ENCODE peak calls at places on chromosomes 6 and 20, in eight cellular contexts. One of them, this sample, is unnamed.

GRCh38 chr20:45347936-45348809 is at the start of gene SDC4:
- DNase-seq in naive thymus-derived CD4-positive, alpha-beta T cell: no peak
- DNase-seq in pancreas: peak; percentile 72
- DNase-seq in right lobe of liver: peak; percentile 81
- DNase-seq in right atrium auricular region: peak; percentile 70
- DNase-seq in tibial nerve: no peak
- DNase-seq in endodermal cell: peak; percentile 81
- DNase-seq in neuronal stem cell: no peak
- DNase-seq in this sample: peak; percentile 56

GRCh38 chr6:142871910-142872331 is 73.1 kb downstream of the HIVEP2 start:
- DNase-seq in naive thymus-derived CD4-positive, alpha-beta T cell: peak; percentile 60
- DNase-seq in pancreas: peak; percentile 30
- DNase-seq in right lobe of liver: no peak
- DNase-seq in right atrium auricular region: peak; percentile 65
- DNase-seq in tibial nerve: no peak
- DNase-seq in endodermal cell: no peak
- DNase-seq in neuronal stem cell: no peak
- DNase-seq in this sample: peak; percentile 64

GRCh38 chr6:11848852-11849731 is 70.5 kb upstream of the ADTRP start:
- DNase-seq in naive thymus-derived CD4-positive, alpha-beta T cell: no peak
- DNase-seq in pancreas: no peak
- DNase-seq in right lobe of liver: no peak
- DNase-seq in right atrium auricular region: no peak
- DNase-seq in tibial nerve: no peak
- DNase-seq in endodermal cell: no peak
- DNase-seq in neuronal stem cell: no peak
- DNase-seq in this sample: no peak

GRCh38 chr6:108921547-108922331 is 73.5 kb downstream of the ARMC2 start:
- DNase-seq in naive thymus-derived CD4-positive, alpha-beta T cell: no peak
- DNase-seq in pancreas: no peak
- DNase-seq in right lobe of liver: no peak
- DNase-seq in right atrium auricular region: peak; percentile 78
- DNase-seq in tibial nerve: no peak
- DNase-seq in endodermal cell: no peak
- DNase-seq in neuronal stem cell: no peak
- DNase-seq in this sample: no peak

GRCh38 chr6:583639-584038 is 73.3 kb downstream of the HUS1B start:
- DNase-seq in naive thymus-derived CD4-positive, alpha-beta T cell: no peak
- DNase-seq in pancreas: no peak
- DNase-seq in right lobe of liver: no peak
- DNase-seq in right atrium auricular region: no peak
- DNase-seq in tibial nerve: no peak
- DNase-seq in endodermal cell: no peak
- DNase-seq in neuronal stem cell: no peak
- DNase-seq in this sample: no peak

GRCh38 chr20:54208492-54209044 is 681 bp downstream of the PFDN4 start:
- DNase-seq in naive thymus-derived CD4-positive, alpha-beta T cell: no peak
- DNase-seq in pancreas: no peak
- DNase-seq in right lobe of liver: no peak
- DNase-seq in right atrium auricular region: no peak
- DNase-seq in tibial nerve: no peak
- DNase-seq in endodermal cell: no peak
- DNase-seq in neuronal stem cell: no peak
- DNase-seq in this sample: no peak

GRCh38 chr20:63951398-63952209 is 4.6 kb downstream of the UCKL1 start:
- DNase-seq in naive thymus-derived CD4-positive, alpha-beta T cell: no peak
- DNase-seq in pancreas: no peak
- DNase-seq in right lobe of liver: peak; percentile 76
- DNase-seq in right atrium auricular region: no peak
- DNase-seq in tibial nerve: no peak
- DNase-seq in endodermal cell: no peak
- DNase-seq in neuronal stem cell: no peak
- DNase-seq in this sample: peak; percentile 30

GRCh38 chr6:142803027-142803426 is 141.9 kb downstream of the HIVEP2 start:
- DNase-seq in naive thymus-derived CD4-positive, alpha-beta T cell: no peak
- DNase-seq in pancreas: no peak
- DNase-seq in right lobe of liver: no peak
- DNase-seq in right atrium auricular region: no peak
- DNase-seq in tibial nerve: no peak
- DNase-seq in endodermal cell: no peak
- DNase-seq in neuronal stem cell: no peak
- DNase-seq in this sample: no peak

GRCh38 chr6:116779569-116780164 is 14.1 kb upstream of the FAM162B start:
- DNase-seq in naive thymus-derived CD4-positive, alpha-beta T cell: no peak
- DNase-seq in pancreas: no peak
- DNase-seq in right lobe of liver: no peak
- DNase-seq in right atrium auricular region: no peak
- DNase-seq in tibial nerve: no peak
- DNase-seq in endodermal cell: no peak
- DNase-seq in neuronal stem cell: peak; percentile 26
- DNase-seq in this sample: no peak

GRCh38 chr6:83708970-83709747 is at the start of gene SNAP91:
- DNase-seq in naive thymus-derived CD4-positive, alpha-beta T cell: no peak
- DNase-seq in pancreas: no peak
- DNase-seq in right lobe of liver: no peak
- DNase-seq in right atrium auricular region: no peak
- DNase-seq in tibial nerve: no peak
- DNase-seq in endodermal cell: peak; percentile 93
- DNase-seq in neuronal stem cell: peak; percentile 80
- DNase-seq in this sample: no peak

GRCh38 chr6:34425132-34425497 is 754 bp downstream of the RPS10 start:
- DNase-seq in naive thymus-derived CD4-positive, alpha-beta T cell: no peak
- DNase-seq in pancreas: no peak
- DNase-seq in right lobe of liver: no peak
- DNase-seq in right atrium auricular region: no peak
- DNase-seq in tibial nerve: no peak
- DNase-seq in endodermal cell: no peak
- DNase-seq in neuronal stem cell: no peak
- DNase-seq in this sample: no peak

GRCh38 chr20:22584630-22584921 is 204 bp upstream of the FOXA2 start:
- DNase-seq in naive thymus-derived CD4-positive, alpha-beta T cell: no peak
- DNase-seq in pancreas: peak; percentile 93
- DNase-seq in right lobe of liver: peak; percentile 92
- DNase-seq in right atrium auricular region: no peak
- DNase-seq in tibial nerve: no peak
- DNase-seq in endodermal cell: peak; percentile 94
- DNase-seq in neuronal stem cell: no peak
- DNase-seq in this sample: no peak

GRCh38 chr6:168700880-168701279 is 259.9 kb downstream of the SMOC2 start:
- DNase-seq in naive thymus-derived CD4-positive, alpha-beta T cell: no peak
- DNase-seq in pancreas: no peak
- DNase-seq in right lobe of liver: no peak
- DNase-seq in right atrium auricular region: peak; percentile 28
- DNase-seq in tibial nerve: no peak
- DNase-seq in endodermal cell: no peak
- DNase-seq in neuronal stem cell: no peak
- DNase-seq in this sample: no peak

GRCh38 chr6:23329091-23329490 is 759.7 kb downstream of the HDGFL1 start:
- DNase-seq in naive thymus-derived CD4-positive, alpha-beta T cell: no peak
- DNase-seq in pancreas: no peak
- DNase-seq in right lobe of liver: no peak
- DNase-seq in right atrium auricular region: no peak
- DNase-seq in tibial nerve: no peak
- DNase-seq in endodermal cell: no peak
- DNase-seq in neuronal stem cell: no peak
- DNase-seq in this sample: no peak

GRCh38 chr6:46262928-46263708 is 92.3 kb upstream of the ENPP5 start:
- DNase-seq in naive thymus-derived CD4-positive, alpha-beta T cell: no peak
- DNase-seq in pancreas: no peak
- DNase-seq in right lobe of liver: no peak
- DNase-seq in right atrium auricular region: no peak
- DNase-seq in tibial nerve: no peak
- DNase-seq in endodermal cell: no peak
- DNase-seq in neuronal stem cell: no peak
- DNase-seq in this sample: no peak

GRCh38 chr6:89360415-89360999 is 8.0 kb upstream of the UBE2J1 start:
- DNase-seq in naive thymus-derived CD4-positive, alpha-beta T cell: no peak
- DNase-seq in pancreas: no peak
- DNase-seq in right lobe of liver: no peak
- DNase-seq in right atrium auricular region: no peak
- DNase-seq in tibial nerve: no peak
- DNase-seq in endodermal cell: no peak
- DNase-seq in neuronal stem cell: no peak
- DNase-seq in this sample: peak; percentile 3

GRCh38 chr20:9301129-9302072 is 213.0 kb upstream of the LAMP5 start:
- DNase-seq in naive thymus-derived CD4-positive, alpha-beta T cell: no peak
- DNase-seq in pancreas: peak; percentile 5
- DNase-seq in right lobe of liver: no peak
- DNase-seq in right atrium auricular region: no peak
- DNase-seq in tibial nerve: no peak
- DNase-seq in endodermal cell: no peak
- DNase-seq in neuronal stem cell: no peak
- DNase-seq in this sample: no peak

GRCh38 chr20:52469143-52469542 is 277.6 kb upstream of the ZFP64 start:
- DNase-seq in naive thymus-derived CD4-positive, alpha-beta T cell: no peak
- DNase-seq in pancreas: no peak
- DNase-seq in right lobe of liver: no peak
- DNase-seq in right atrium auricular region: no peak
- DNase-seq in tibial nerve: no peak
- DNase-seq in endodermal cell: no peak
- DNase-seq in neuronal stem cell: no peak
- DNase-seq in this sample: no peak

GRCh38 chr6:10409766-10410209 is 5.1 kb downstream of the TFAP2A start:
- DNase-seq in naive thymus-derived CD4-positive, alpha-beta T cell: no peak
- DNase-seq in pancreas: no peak
- DNase-seq in right lobe of liver: no peak
- DNase-seq in right atrium auricular region: no peak
- DNase-seq in tibial nerve: no peak
- DNase-seq in endodermal cell: peak; percentile 73
- DNase-seq in neuronal stem cell: no peak
- DNase-seq in this sample: no peak

GRCh38 chr6:110181131-110182027 is 1.2 kb downstream of the CDC40 start:
- DNase-seq in naive thymus-derived CD4-positive, alpha-beta T cell: no peak
- DNase-seq in pancreas: no peak
- DNase-seq in right lobe of liver: no peak
- DNase-seq in right atrium auricular region: no peak
- DNase-seq in tibial nerve: no peak
- DNase-seq in endodermal cell: no peak
- DNase-seq in neuronal stem cell: no peak
- DNase-seq in this sample: no peak

GRCh38 chr20:62549499-62550086 is 73.8 kb upstream of the GATA5 start:
- DNase-seq in naive thymus-derived CD4-positive, alpha-beta T cell: no peak
- DNase-seq in pancreas: no peak
- DNase-seq in right lobe of liver: no peak
- DNase-seq in right atrium auricular region: no peak
- DNase-seq in tibial nerve: no peak
- DNase-seq in endodermal cell: no peak
- DNase-seq in neuronal stem cell: no peak
- DNase-seq in this sample: no peak
- H3K4me3 ChIP-seq in naive thymus-derived CD4-positive, alpha-beta T cell: no peak overlapping the region
- H3K4me3 ChIP-seq in pancreas: no peak overlapping the region
- H3K4me3 ChIP-seq in right lobe of liver: no peak overlapping the region
- H3K4me3 ChIP-seq in right atrium auricular region: no peak overlapping the region
- H3K4me3 ChIP-seq in tibial nerve: no peak overlapping the region
- H3K4me3 ChIP-seq in endodermal cell: no peak overlapping the region
- H3K4me3 ChIP-seq in neuronal stem cell: no peak overlapping the region
- H3K4me3 ChIP-seq in this sample: no peak overlapping the region

DNA sequence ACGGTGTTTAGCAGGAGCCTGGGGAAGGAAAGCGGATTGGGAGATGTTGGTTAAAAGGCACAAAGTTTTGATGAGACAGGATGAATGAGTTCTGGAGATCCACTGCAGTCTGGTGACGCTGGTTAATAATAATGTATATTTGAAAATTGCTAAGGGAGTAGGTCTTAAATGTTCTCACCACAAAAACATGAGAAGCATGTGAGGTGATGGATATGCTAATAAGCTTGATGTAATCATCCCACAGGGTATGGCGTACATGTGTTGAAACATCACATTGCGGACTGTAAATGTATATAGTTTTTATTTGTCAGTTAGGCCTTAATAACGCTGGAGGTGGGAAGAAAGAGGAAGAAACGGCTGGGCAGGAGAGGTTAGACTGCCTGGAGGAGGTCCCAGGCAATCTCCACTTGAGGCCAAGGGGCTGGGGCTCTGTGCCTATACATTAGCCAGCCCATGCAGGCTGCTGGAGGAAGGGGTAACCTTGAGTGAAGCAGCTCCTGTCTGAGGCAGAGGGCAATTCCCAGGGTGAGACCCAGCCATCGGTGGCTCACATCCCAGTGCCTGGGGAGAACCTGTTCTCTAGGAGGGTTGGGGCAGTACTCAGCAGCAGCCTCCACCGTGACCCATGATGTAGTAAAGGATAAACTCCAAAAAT is 188.2 kb upstream of the QKI start:
- DNase-seq in naive thymus-derived CD4-positive, alpha-beta T cell: no peak
- DNase-seq in pancreas: no peak
- DNase-seq in right lobe of liver: no peak
- DNase-seq in right atrium auricular region: no peak
- DNase-seq in tibial nerve: no peak
- DNase-seq in endodermal cell: no peak
- DNase-seq in neuronal stem cell: no peak
- DNase-seq in this sample: no peak
- H3K4me1 ChIP-seq in naive thymus-derived CD4-positive, alpha-beta T cell: no peaks in the 10 kb centered on the region
- H3K4me1 ChIP-seq in pancreas: no peaks in the 10 kb centered on the region
- H3K4me1 ChIP-seq in right lobe of liver: no peaks in the 10 kb centered on the region
- H3K4me1 ChIP-seq in right atrium auricular region: no peaks in the 10 kb centered on the region
- H3K4me1 ChIP-seq in tibial nerve: no peaks in the 10 kb centered on the region
- H3K4me1 ChIP-seq in endodermal cell: no peaks in the 10 kb centered on the region
- H3K4me1 ChIP-seq in neuronal stem cell: no peaks in the 10 kb centered on the region
- H3K4me1 ChIP-seq in this sample: no peaks in the 10 kb centered on the region

GRCh38 chr6:75481394-75481793 is 12.2 kb downstream of the FILIP1 start:
- DNase-seq in naive thymus-derived CD4-positive, alpha-beta T cell: no peak
- DNase-seq in pancreas: no peak
- DNase-seq in right lobe of liver: no peak
- DNase-seq in right atrium auricular region: no peak
- DNase-seq in tibial nerve: no peak
- DNase-seq in endodermal cell: peak; percentile 68
- DNase-seq in neuronal stem cell: no peak
- DNase-seq in this sample: no peak

GRCh38 chr6:75481936-75482593 is 11.5 kb downstream of the FILIP1 start:
- DNase-seq in naive thymus-derived CD4-positive, alpha-beta T cell: no peak
- DNase-seq in pancreas: no peak
- DNase-seq in right lobe of liver: no peak
- DNase-seq in right atrium auricular region: no peak
- DNase-seq in tibial nerve: no peak
- DNase-seq in endodermal cell: no peak
- DNase-seq in neuronal stem cell: no peak
- DNase-seq in this sample: no peak

GRCh38 chr6:75480425-75480824 is 13.2 kb downstream of the FILIP1 start:
- DNase-seq in naive thymus-derived CD4-positive, alpha-beta T cell: no peak
- DNase-seq in pancreas: no peak
- DNase-seq in right lobe of liver: no peak
- DNase-seq in right atrium auricular region: no peak
- DNase-seq in tibial nerve: no peak
- DNase-seq in endodermal cell: no peak
- DNase-seq in neuronal stem cell: no peak
- DNase-seq in this sample: no peak

GRCh38 chr6:75484535-75484934 is 9.1 kb downstream of the FILIP1 start:
- DNase-seq in naive thymus-derived CD4-positive, alpha-beta T cell: no peak
- DNase-seq in pancreas: no peak
- DNase-seq in right lobe of liver: no peak
- DNase-seq in right atrium auricular region: no peak
- DNase-seq in tibial nerve: no peak
- DNase-seq in endodermal cell: no peak
- DNase-seq in neuronal stem cell: no peak
- DNase-seq in this sample: no peak

GRCh38 chr6:75483136-75483952 is 10.3 kb downstream of the FILIP1 start:
- DNase-seq in naive thymus-derived CD4-positive, alpha-beta T cell: no peak
- DNase-seq in pancreas: no peak
- DNase-seq in right lobe of liver: no peak
- DNase-seq in right atrium auricular region: no peak
- DNase-seq in tibial nerve: no peak
- DNase-seq in endodermal cell: no peak
- DNase-seq in neuronal stem cell: no peak
- DNase-seq in this sample: no peak
- H3K27ac ChIP-seq in naive thymus-derived CD4-positive, alpha-beta T cell: no peak overlapping the region
- H3K27ac ChIP-seq in pancreas: no peak overlapping the region
- H3K27ac ChIP-seq in right lobe of liver: no peak overlapping the region
- H3K27ac ChIP-seq in right atrium auricular region: peak overlapping the region; percentile 44
- H3K27ac ChIP-seq in tibial nerve: no peak overlapping the region
- H3K27ac ChIP-seq in endodermal cell: no peak overlapping the region
- H3K27ac ChIP-seq in neuronal stem cell: no peak overlapping the region
- H3K27ac ChIP-seq in this sample: no peak overlapping the region

GRCh38 chr6:148405893-148406292 is 63.3 kb downstream of the SASH1 start:
- DNase-seq in naive thymus-derived CD4-positive, alpha-beta T cell: no peak
- DNase-seq in pancreas: no peak
- DNase-seq in right lobe of liver: no peak
- DNase-seq in right atrium auricular region: no peak
- DNase-seq in tibial nerve: no peak
- DNase-seq in endodermal cell: no peak
- DNase-seq in neuronal stem cell: no peak
- DNase-seq in this sample: no peak
- H3K4me3 ChIP-seq in naive thymus-derived CD4-positive, alpha-beta T cell: no peak overlapping the region
- H3K4me3 ChIP-seq in pancreas: no peak overlapping the region
- H3K4me3 ChIP-seq in right lobe of liver: no peak overlapping the region
- H3K4me3 ChIP-seq in right atrium auricular region: no peak overlapping the region
- H3K4me3 ChIP-seq in tibial nerve: no peak overlapping the region
- H3K4me3 ChIP-seq in endodermal cell: no peak overlapping the region
- H3K4me3 ChIP-seq in neuronal stem cell: no peak overlapping the region
- H3K4me3 ChIP-seq in this sample: no peak overlapping the region